ENCODE peak calls at places on chromosome 17, in four cellular contexts. H is breast epithelium; K is activated CD8-positive, alpha-beta memory T cell treated with anti-CD3 and anti-CD28 coated beads, Interleukin-2, amount 50 U/mL, for 48 hours; W is NCI-H2029. B is an unnamed sample.

GRCh38 chr17:63096426-63096825 is 130.4 kb downstream of the TANC2 start:
- DNase-seq in W (no peak), K (no peak), H (no peak), B (no peak)

GRCh38 chr17:48160177-48160967 is 52.8 kb downstream of the SNX11 start:
- DNase-seq in H (no peak), W (peak; percentile 94), K (no peak), B (no peak)

GRCh38 chr17:13786000-13786598 is 184.4 kb upstream of the HS3ST3A1 start:
- DNase-seq in H (no peak), W (no peak), K (no peak), B (no peak)

GRCh38 chr17:71765437-71765836 is 355.4 kb upstream of the SOX9 start:
- DNase-seq in K (no peak), H (no peak), W (no peak), B (no peak)

GRCh38 chr17:42378597-42379594 is 9.3 kb downstream of the STAT3 start:
- DNase-seq in K (no peak), W (peak; percentile 8), H (no peak), B (no peak)

GRCh38 chr17:34125010-34125409 is 130.1 kb upstream of the CCL2 start:
- DNase-seq in K (no peak), H (no peak), W (no peak), B (no peak)

GRCh38 chr17:79835953-79836951 is 3.0 kb downstream of the CBX4 start:
- DNase-seq in H (no peak), K (no peak), W (peak; percentile 88), B (no peak)

GRCh38 chr17:229130-229944 is 47.9 kb upstream of the DOC2B start:
- DNase-seq in W (no peak), K (no peak), H (no peak), B (no peak)

GRCh38 chr17:58492238-58493121 is 4.3 kb upstream of the HSF5 start:
- DNase-seq in H (no peak), W (no peak), K (no peak), B (peak; percentile 46)

GRCh38 chr17:35245196-35245486 is 2.3 kb downstream of the SLFN5 start:
- DNase-seq in K (no peak), H (no peak), W (no peak), B (no peak)

GRCh38 chr17:61389670-61390478 is 9.8 kb upstream of the TBX2 start:
- DNase-seq in W (no peak), K (peak; percentile 86), H (no peak), B (no peak)

GRCh38 chr17:49869038-49869374 is 21.1 kb upstream of the TAC4 start:
- DNase-seq in H (no peak), K (no peak), W (no peak), B (no peak)

GRCh38 chr17:51119415-51120356 is 982 bp downstream of the SPAG9 start:
- DNase-seq in W (peak; percentile 23), K (peak; percentile 69), H (peak; percentile 52), B (peak; percentile 85)

GRCh38 chr17:18368948-18369347 is 5.6 kb upstream of the SHMT1 start:
- DNase-seq in H (no peak), W (no peak), K (no peak), B (no peak)

GRCh38 chr17:44633998-44634397 is 22.3 kb upstream of the MEIOC start:
- DNase-seq in K (no peak), H (no peak), W (no peak), B (no peak)

GRCh38 chr17:15944720-15945492 is at the start of gene ADORA2B:
- DNase-seq in W (no peak), K (peak; percentile 84), H (no peak), B (peak; percentile 91)

GRCh38 chr17:58263773-58264172 is 17.0 kb downstream of the MPO start:
- DNase-seq in W (no peak), K (peak; percentile 33), H (no peak), B (no peak)

GRCh38 chr17:40070895-40071719 is 8.3 kb downstream of the THRA start:
- DNase-seq in H (no peak), K (no peak), W (peak; percentile 41), B (no peak)

GRCh38 chr17:76076765-76077581 is 2.0 kb upstream of the ZACN start:
- DNase-seq in H (no peak), K (peak; percentile 64), W (no peak), B (no peak)

B was measured in osteocyte.